ENCODE peak calls at places on chromosome 13, in nine cellular contexts. Z is heart left ventricle; R is astrocyte of the spinal cord; I is AG04449; B is activated CD8-positive, alpha-beta T cell treated with anti-CD3 and anti-CD28 coated beads for 36 hours; P is CD4-positive, alpha-beta T cell; V is fibroblast of lung; F is fibroblast of the aortic adventitia; N is progenitor cell of endocrine pancreas. M is an unnamed sample.

GRCh38 chr13:110185696-110186095 is 121.3 kb downstream of the COL4A1 start:
- DNase-seq in Z (no peak), R (peak), I (peak), B (no peak), P (no peak), V (no peak), F (no peak), N (no peak), M (no peak)

GRCh38 chr13:37905736-37906135 is 36.2 kb upstream of the TRPC4 start:
- DNase-seq in Z (no peak), R (peak), I (no peak), B (no peak), P (no peak), V (no peak), F (no peak), N (no peak), M (no peak)

GRCh38 chr13:50208826-50209335 is 193.6 kb downstream of the KCNRG start:
- DNase-seq in Z (peak), R (peak), I (peak), B (no peak), P (no peak), V (peak), F (peak), N (no peak), M (peak)

GRCh38 chr13:66837246-66837645 is 392.9 kb downstream of the PCDH9 start:
- DNase-seq in Z (no peak), R (no peak), I (no peak), B (no peak), P (no peak), V (no peak), F (no peak), N (no peak), M (no peak)

GRCh38 chr13:83024226-83024625 is 858.0 kb downstream of the SLITRK1 start:
- DNase-seq in Z (no peak), R (no peak), I (no peak), B (no peak), P (no peak), V (peak), F (peak), N (no peak), M (no peak)

GRCh38 chr13:82614086-82614485 is 1268.2 kb downstream of the SLITRK1 start:
- DNase-seq in Z (no peak), R (no peak), I (no peak), B (no peak), P (no peak), V (no peak), F (no peak), N (no peak), M (no peak)

GRCh38 chr13:53405616-53406015 is 377.0 kb downstream of the OLFM4 start:
- DNase-seq in Z (no peak), R (no peak), I (no peak), B (no peak), P (no peak), V (no peak), F (no peak), N (peak), M (no peak)

GRCh38 chr13:34161829-34162544 is 344.0 kb downstream of the RFC3 start:
- DNase-seq in Z (no peak), R (peak), I (peak), B (no peak), P (no peak), V (peak), F (peak), N (no peak), M (no peak)

GRCh38 chr13:67230243-67230773 is at the start of gene PCDH9:
- DNase-seq in Z (peak), R (peak), I (peak), B (peak), P (peak), V (peak), F (peak), N (peak), M (peak)

GRCh38 chr13:109938255-109938936 is 152.0 kb upstream of the IRS2 start:
- DNase-seq in Z (no peak), R (peak), I (peak), B (no peak), P (no peak), V (peak), F (peak), N (no peak), M (no peak)

GRCh38 chr13:83221813-83222241 is 660.4 kb downstream of the SLITRK1 start:
- DNase-seq in Z (no peak), R (peak), I (peak), B (no peak), P (no peak), V (peak), F (peak), N (no peak), M (no peak)

GRCh38 chr13:65679240-65679639 is 1550.9 kb downstream of the PCDH9 start:
- DNase-seq in Z (no peak), R (peak), I (no peak), B (no peak), P (no peak), V (peak), F (peak), N (no peak), M (no peak)

GRCh38 chr13:19952850-19953249 is 5.7 kb upstream of the ZMYM2 start:
- DNase-seq in Z (no peak), R (no peak), I (no peak), B (no peak), P (no peak), V (no peak), F (no peak), N (no peak), M (no peak)

DNA sequence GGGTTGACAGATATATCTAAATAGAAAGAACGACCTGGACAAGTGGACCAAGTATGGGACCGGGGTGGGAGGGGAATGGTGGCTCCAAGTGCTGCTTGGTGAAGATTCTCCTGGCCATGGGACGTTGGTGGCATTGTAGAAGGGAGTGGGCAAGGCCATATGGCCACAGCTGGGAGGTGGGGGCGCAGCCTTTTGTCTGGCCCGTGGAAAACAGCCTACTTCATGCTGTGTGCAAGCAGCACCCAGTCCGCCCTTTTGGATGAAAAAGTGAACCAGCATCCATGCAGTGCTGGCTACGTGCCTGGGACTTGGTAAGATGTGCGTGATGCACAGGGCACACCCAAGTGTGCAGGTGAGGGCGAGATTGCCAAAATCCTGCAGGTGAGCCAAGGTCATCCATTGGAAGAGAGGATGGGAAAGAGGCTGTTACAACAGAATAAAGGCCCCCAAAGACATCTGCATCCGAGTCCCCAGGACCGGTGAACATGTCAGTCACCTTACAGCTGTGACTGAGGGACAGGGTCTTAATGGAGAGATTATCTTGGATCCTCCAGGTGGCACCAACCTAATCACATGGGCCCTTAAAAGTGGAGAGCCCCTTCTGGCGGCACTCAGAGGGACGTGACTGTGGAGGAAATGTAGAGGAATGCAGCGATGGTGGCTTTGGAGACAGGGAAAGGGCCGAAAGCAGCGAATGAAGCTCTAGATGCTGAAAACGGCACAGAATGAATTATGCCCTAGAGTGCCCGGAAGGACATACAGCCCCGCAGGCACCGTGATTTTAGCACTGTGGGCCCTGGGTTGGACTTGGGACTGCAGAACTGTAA is 40.8 kb downstream of the TEX29 start:
- DNase-seq in Z (no peak), R (no peak), I (no peak), B (no peak), P (no peak), V (no peak), F (no peak), N (no peak), M (no peak)
- TF ChIP-seq CTCF in Z (no peak), R (no peak), I (no peak), B (no peak), P (no peak), V (no peak), F (no peak), N (no peak), M (no peak)

GRCh38 chr13:33147832-33148231 is 131.6 kb downstream of the KL start:
- DNase-seq in Z (no peak), R (no peak), I (no peak), B (no peak), P (no peak), V (no peak), F (no peak), N (no peak), M (no peak)
- TF ChIP-seq CTCF in Z (no peak), R (no peak), I (no peak), B (no peak), P (no peak), V (no peak), F (no peak), N (no peak), M (no peak)

GRCh38 chr13:100596516-100596915 is 7.9 kb upstream of the GGACT start:
- DNase-seq in Z (no peak), R (no peak), I (no peak), B (no peak), P (no peak), V (no peak), F (no peak), N (no peak), M (no peak)

GRCh38 chr13:100589178-100589725 is 663 bp upstream of the GGACT start:
- DNase-seq in Z (no peak), R (no peak), I (no peak), B (no peak), P (no peak), V (no peak), F (peak), N (no peak), M (no peak)

GRCh38 chr13:100594255-100594654 is 5.7 kb upstream of the GGACT start:
- DNase-seq in Z (no peak), R (no peak), I (no peak), B (no peak), P (no peak), V (no peak), F (no peak), N (no peak), M (no peak)

GRCh38 chr13:100597253-100597652 is 8.7 kb upstream of the GGACT start:
- DNase-seq in Z (no peak), R (peak), I (no peak), B (no peak), P (no peak), V (no peak), F (no peak), N (no peak), M (no peak)

GRCh38 chr13:100594731-100595130 is 6.1 kb upstream of the GGACT start:
- DNase-seq in Z (no peak), R (no peak), I (no peak), B (peak), P (no peak), V (no peak), F (no peak), N (no peak), M (peak)
- TF ChIP-seq CTCF in Z (no peak), R (peak), I (no peak), B (no peak), P (peak), V (peak), F (peak), N (peak), M (peak)

GRCh38 chr13:28678809-28679208 is 19.9 kb downstream of the POMP start:
- DNase-seq in Z (no peak), R (no peak), I (no peak), B (no peak), P (no peak), V (peak), F (no peak), N (no peak), M (no peak)
- TF ChIP-seq CTCF in Z (no peak), R (peak), I (no peak), B (no peak), P (no peak), V (peak), F (peak), N (peak), M (no peak)

DNA sequence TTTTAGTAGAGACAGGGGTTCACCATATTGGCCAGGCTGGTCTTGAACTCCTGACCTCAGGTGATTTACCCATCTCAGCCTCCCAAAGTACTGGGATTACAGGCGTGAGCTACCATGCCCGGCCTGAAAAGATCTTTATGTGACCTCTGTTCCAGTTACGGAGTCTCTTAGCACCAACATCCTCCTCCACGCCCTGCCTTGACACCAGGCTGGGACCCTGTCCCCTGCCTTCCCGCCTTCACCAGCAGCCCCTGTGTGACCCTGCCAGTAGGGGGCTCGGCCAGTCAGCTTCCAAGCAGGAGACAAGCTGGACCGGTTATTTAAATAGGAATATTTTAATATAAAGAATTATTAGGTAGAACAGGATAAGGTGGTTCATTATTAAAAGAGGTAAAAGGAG is 54.2 kb downstream of the GPR12 start:
- DNase-seq in Z (no peak), R (no peak), I (no peak), B (no peak), P (no peak), V (no peak), F (no peak), N (no peak), M (peak)
- TF ChIP-seq CTCF in Z (no peak), R (no peak), I (no peak), B (no peak), P (no peak), V (no peak), F (peak), N (peak), M (no peak)

GRCh38 chr13:21625366-21625765 is 21.4 kb upstream of the MICU2 start:
- DNase-seq in Z (no peak), R (peak), I (no peak), B (peak), P (no peak), V (peak), F (peak), N (no peak), M (no peak)
- TF ChIP-seq CTCF in Z (peak), R (peak), I (no peak), B (no peak), P (peak), V (peak), F (peak), N (peak), M (no peak)

DNA sequence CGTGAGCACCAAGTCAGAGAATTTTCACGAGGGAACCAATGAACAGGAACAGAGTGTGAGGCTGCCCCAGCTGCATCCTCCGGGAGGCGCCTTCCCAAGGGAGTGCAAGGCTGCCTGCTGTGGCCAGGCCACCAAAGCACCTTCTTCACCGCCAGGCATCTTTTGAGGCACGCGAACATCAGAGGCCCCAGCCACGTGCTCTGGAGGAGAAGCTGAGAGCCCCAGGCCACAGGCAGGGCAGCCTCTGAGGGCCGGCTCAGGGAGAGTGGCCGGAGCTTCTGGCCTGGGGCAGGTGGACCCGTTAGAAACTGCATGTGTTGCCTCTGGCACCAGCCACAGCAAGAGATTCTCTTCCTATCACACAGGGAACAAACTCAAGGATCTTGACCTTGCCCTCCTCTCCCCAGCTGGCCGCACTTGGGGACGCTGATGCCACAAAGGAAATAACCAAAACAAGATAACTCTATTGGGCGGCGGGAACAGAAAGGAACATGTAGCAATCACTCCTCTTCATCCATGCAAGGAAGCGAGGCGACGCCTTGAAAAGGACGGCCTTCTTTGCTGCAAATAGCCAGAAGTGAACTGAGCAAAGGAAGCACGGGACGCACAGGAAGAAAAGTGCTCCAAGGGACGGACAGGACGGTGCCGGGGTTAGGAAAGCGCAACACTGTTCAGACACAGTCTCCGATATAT is 19.9 kb downstream of the GAS6 start:
- DNase-seq in Z (no peak), R (no peak), I (no peak), B (no peak), P (no peak), V (no peak), F (no peak), N (no peak), M (no peak)
- TF ChIP-seq CTCF in Z (no peak), R (no peak), I (no peak), B (no peak), P (no peak), V (no peak), F (no peak), N (no peak), M (no peak)

GRCh38 chr13:32582281-32582680 is 4.0 kb upstream of the PDS5B start:
- DNase-seq in Z (no peak), R (no peak), I (no peak), B (no peak), P (no peak), V (no peak), F (no peak), N (no peak), M (no peak)

GRCh38 chr13:32577032-32577431 is 9.2 kb upstream of the PDS5B start:
- DNase-seq in Z (no peak), R (no peak), I (no peak), B (no peak), P (no peak), V (no peak), F (no peak), N (no peak), M (no peak)

GRCh38 chr13:32582991-32583390 is 3.3 kb upstream of the PDS5B start:
- DNase-seq in Z (no peak), R (no peak), I (no peak), B (no peak), P (no peak), V (no peak), F (no peak), N (no peak), M (no peak)

GRCh38 chr13:32585625-32586021 is 629 bp upstream of the PDS5B start:
- DNase-seq in Z (no peak), R (no peak), I (no peak), B (no peak), P (no peak), V (no peak), F (no peak), N (no peak), M (peak)

GRCh38 chr13:32581177-32581786 is 5.0 kb upstream of the PDS5B start:
- DNase-seq in Z (no peak), R (peak), I (no peak), B (no peak), P (no peak), V (peak), F (peak), N (no peak), M (no peak)
- TF ChIP-seq CTCF in Z (peak), R (peak), I (peak), B (peak), P (peak), V (peak), F (peak), N (peak), M (peak)

GRCh38 chr13:29589967-29590366 is 5.5 kb downstream of the SLC7A1 start:
- DNase-seq in Z (no peak), R (no peak), I (no peak), B (no peak), P (no peak), V (no peak), F (no peak), N (no peak), M (peak)
- TF ChIP-seq CTCF in Z (no peak), R (peak), I (no peak), B (no peak), P (no peak), V (peak), F (peak), N (peak), M (peak)